ENCODE peak calls at places on chromosomes 7 and 10, in four cellular contexts. F is K562, M is GM12878, P is H1. T is an unnamed sample.
A peak's percentile ranks its signal among the peaks of the same experiment; 100 is the strongest.

GRCh38 chr7:90298145-90299038 is 22.7 kb downstream of the FAM237B start:
- DNase-seq in F (no peak), P (no peak), M (no peak), T (peak; percentile 30)

GRCh38 chr7:88224596-88225275 is 4.9 kb upstream of the SRI start:
- DNase-seq in P (no peak), M (no peak), F (no peak), T (no peak)

GRCh38 chr10:76033457-76034196 is 602.2 kb downstream of the LRMDA start:
- DNase-seq in M (peak; percentile 5), F (no peak), P (no peak), T (no peak)

GRCh38 chr7:130853503-130854279 is 119.7 kb upstream of the KLF14 start:
- DNase-seq in P (no peak), F (no peak), M (no peak), T (no peak)

GRCh38 chr7:13257661-13258060 is 570.2 kb downstream of the ARL4A start:
- DNase-seq in P (no peak), F (no peak), M (no peak), T (no peak)

GRCh38 chr7:105649727-105650381 is 68.6 kb upstream of the EFCAB10 start:
- DNase-seq in P (no peak), M (no peak), F (no peak), T (no peak)

GRCh38 chr10:33570495-33570894 is 236.0 kb upstream of the NRP1 start:
- DNase-seq in P (no peak), F (no peak), M (no peak), T (no peak)

GRCh38 chr10:75126277-75126676 is 14.8 kb downstream of the SAMD8 start:
- DNase-seq in P (no peak), M (no peak), F (no peak), T (no peak)

GRCh38 chr7:150359007-150359917 is 9.4 kb upstream of the REPIN1 start:
- DNase-seq in F (no peak), P (no peak), M (no peak), T (no peak)

GRCh38 chr7:95686109-95686508 is 86.2 kb upstream of the DYNC1I1 start:
- DNase-seq in P (no peak), M (no peak), F (no peak), T (peak; percentile 35)

GRCh38 chr10:121352456-121352855 is 245.8 kb downstream of the FGFR2 start:
- DNase-seq in P (no peak), F (no peak), M (no peak), T (no peak)

GRCh38 chr7:85292908-85293576 is 106.2 kb upstream of the SEMA3D start:
- DNase-seq in M (no peak), F (no peak), P (no peak), T (no peak)

GRCh38 chr7:130090745-130091532 is 20.6 kb downstream of the KLHDC10 start:
- DNase-seq in M (no peak), F (no peak), P (no peak), T (no peak)

GRCh38 chr7:13115157-13115772 is 427.8 kb downstream of the ARL4A start:
- DNase-seq in F (no peak), P (no peak), M (no peak), T (no peak)

GRCh38 chr10:88794731-88795130 is 7.8 kb upstream of the LIPM start:
- DNase-seq in P (no peak), F (no peak), M (no peak), T (no peak)

GRCh38 chr7:142795339-142795863 is 24.6 kb downstream of the PRSS2 start:
- DNase-seq in P (peak; percentile 77), M (no peak), F (no peak), T (no peak)

GRCh38 chr10:129466703-129467345 is at the start of gene MGMT:
- DNase-seq in F (peak; percentile 84), M (peak; percentile 25), P (peak; percentile 53), T (peak; percentile 99)

GRCh38 chr7:20647908-20648776 is 32.7 kb downstream of the ABCB5 start:
- DNase-seq in P (peak; percentile 25), M (no peak), F (peak; percentile 33), T (peak; percentile 51)

GRCh38 chr7:9776900-9777299 is 1196.8 kb upstream of the PHF14 start:
- DNase-seq in F (no peak), P (no peak), M (no peak), T (no peak)

GRCh38 chr10:110805292-110805691 is 66.4 kb upstream of the PDCD4 start:
- DNase-seq in F (no peak), M (no peak), P (no peak), T (no peak)

GRCh38 chr10:120429395-120429794 is 27.6 kb upstream of the PLPP4 start:
- DNase-seq in M (no peak), F (no peak), P (no peak), T (no peak)

GRCh38 chr10:93463723-93464511 is 18.2 kb downstream of the MYOF start:
- DNase-seq in F (no peak), M (no peak), P (no peak), T (no peak)

DNA sequence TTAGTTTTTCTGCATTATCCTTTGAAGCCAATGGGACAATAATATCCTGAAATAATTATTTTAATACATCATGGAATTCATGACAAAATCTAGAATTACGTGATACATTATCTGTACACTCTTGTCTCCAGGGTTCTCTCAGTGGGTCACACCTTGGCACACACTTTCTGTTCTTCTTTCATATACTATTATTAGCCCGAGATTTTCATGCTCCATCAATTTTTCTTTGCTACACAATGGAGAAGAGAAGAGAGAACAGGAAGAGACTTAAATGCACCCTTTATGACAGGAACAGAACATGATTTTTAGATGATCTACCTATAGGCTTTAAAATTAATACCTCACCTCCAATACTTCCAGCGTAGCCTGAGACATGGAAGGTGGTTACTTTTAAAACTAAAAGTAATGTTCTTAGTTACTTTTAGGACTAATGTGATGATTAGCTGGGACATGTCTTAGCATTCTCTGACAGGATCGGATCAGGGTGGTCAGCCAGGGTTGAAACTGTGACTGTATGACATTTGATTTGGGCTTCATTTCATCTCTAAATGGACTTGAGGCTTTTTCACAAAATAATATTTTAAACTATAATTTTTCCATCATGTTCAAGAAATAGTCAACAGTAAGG is 148.2 kb upstream of the WNT16 start:
- DNase-seq in P (no peak), M (peak; percentile 79), F (no peak), T (no peak)
- TF ChIP-seq NRF1 in P (no peak), M (no peak), F (no peak), T (no peak)

GRCh38 chr7:47420117-47420780 is 161.7 kb downstream of the TNS3 start:
- DNase-seq in M (no peak), F (no peak), P (no peak), T (no peak)

GRCh38 chr7:47418910-47419309 is 163.0 kb downstream of the TNS3 start:
- DNase-seq in P (no peak), M (no peak), F (no peak), T (no peak)

GRCh38 chr7:47423196-47423595 is 158.7 kb downstream of the TNS3 start:
- DNase-seq in P (no peak), M (no peak), F (no peak), T (no peak)

GRCh38 chr7:47424523-47424922 is 157.4 kb downstream of the TNS3 start:
- DNase-seq in M (no peak), F (no peak), P (no peak), T (no peak)

DNA sequence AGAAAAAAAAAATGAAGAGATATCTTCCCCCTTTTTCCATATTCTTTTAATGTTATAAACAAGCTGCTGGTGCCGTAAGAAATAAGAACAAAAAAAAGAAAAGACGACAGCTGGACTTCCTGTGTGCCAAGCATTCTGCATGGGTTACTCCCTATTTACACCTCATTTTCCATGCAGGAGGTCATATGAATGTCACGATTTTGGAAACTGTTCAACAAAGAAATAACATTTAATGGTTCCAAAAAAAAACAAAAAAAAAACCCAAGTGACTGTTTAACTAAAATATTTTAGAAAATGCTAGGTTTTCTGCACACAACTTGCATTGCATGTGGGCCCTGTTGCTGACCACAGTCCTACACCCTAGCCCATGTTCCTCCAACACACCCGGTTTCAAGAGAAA is 159.3 kb downstream of the TNS3 start:
- DNase-seq in P (no peak), M (no peak), F (no peak), T (no peak)
- TF ChIP-seq NRF1 in P (no peak), M (no peak), F (no peak), T (no peak)

DNA sequence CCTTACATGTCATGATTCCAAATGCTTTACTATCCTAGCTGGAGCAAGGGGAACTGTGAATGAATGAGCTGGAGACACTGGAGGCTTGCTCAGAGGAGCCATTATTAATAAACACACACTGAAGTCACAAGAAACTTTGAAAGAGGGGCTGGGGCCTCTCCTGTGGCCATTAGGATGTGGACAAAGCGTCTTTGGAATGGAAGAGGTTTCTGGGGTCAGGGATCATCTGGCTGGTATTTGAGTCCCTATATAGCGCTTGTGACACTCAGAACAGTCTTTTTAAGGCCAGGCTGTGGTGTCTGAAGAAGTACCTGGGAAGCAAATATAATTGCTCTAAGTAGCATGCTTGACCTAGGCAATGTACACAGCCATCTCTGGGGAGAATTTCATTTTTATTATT is 193.0 kb downstream of the JCAD start:
- DNase-seq in P (no peak), M (no peak), F (no peak), T (no peak)
- TF ChIP-seq NRF1 in P (no peak), M (no peak), F (no peak), T (no peak)

GRCh38 chr7:147605326-147605725 is 985.2 kb upstream of the C7orf33 start:
- DNase-seq in P (no peak), F (no peak), M (no peak), T (no peak)
- TF ChIP-seq NRF1 in P (no peak), F (no peak), M (no peak), T (no peak)

GRCh38 chr10:29026802-29027201 is 262.1 kb upstream of the LYZL1 start:
- DNase-seq in M (no peak), P (no peak), F (no peak), T (no peak)

GRCh38 chr10:29030855-29031254 is 258.0 kb upstream of the LYZL1 start:
- DNase-seq in F (no peak), P (no peak), M (no peak), T (no peak)

GRCh38 chr10:29026065-29026797 is 262.6 kb upstream of the LYZL1 start:
- DNase-seq in F (no peak), P (peak; percentile 59), M (no peak), T (no peak)

GRCh38 chr10:29032229-29032628 is 256.6 kb upstream of the LYZL1 start:
- DNase-seq in F (no peak), M (no peak), P (no peak), T (no peak)

GRCh38 chr10:29028486-29028885 is 260.4 kb upstream of the LYZL1 start:
- DNase-seq in F (no peak), P (no peak), M (no peak), T (no peak)
- TF ChIP-seq NRF1 in F (no peak), P (no peak), M (no peak), T (no peak)

GRCh38 chr10:71713135-71714040 is 6.2 kb downstream of the C10orf105 start:
- DNase-seq in M (no peak), F (peak; percentile 63), P (no peak), T (no peak)
- TF ChIP-seq NRF1 in M (no peak), F (no peak), P (no peak), T (no peak)

GRCh38 chr10:125694874-125695273 is 11.9 kb upstream of the TEX36 start:
- DNase-seq in M (no peak), F (no peak), P (no peak), T (no peak)
- TF ChIP-seq NRF1 in M (no peak), F (no peak), P (no peak), T (no peak)

GRCh38 chr7:44408596-44408995 is 81.9 kb downstream of the NUDCD3 start:
- DNase-seq in P (peak; percentile 15), F (no peak), M (no peak), T (no peak)
- TF ChIP-seq NRF1 in P (no peak), F (no peak), M (no peak), T (no peak)

T was measured in SK-N-SH.